ENCODE peak calls at places on chromosomes 4 and X, in four cellular contexts. P is K562, D is HepG2, A is GM12878. F is an unnamed sample.

GRCh38 chr4:117786566-117786965 is 247.7 kb upstream of the NDST3 start:
- DNase-seq in A (no peak), P (no peak), D (no peak), F (no peak)

GRCh38 chrX:142096263-142096662 is 108.8 kb downstream of the MAGEC2 start:
- DNase-seq in A (no peak), D (no peak), P (no peak), F (no peak)

GRCh38 chr4:170853422-170854021 is 763.8 kb upstream of the AADAT start:
- DNase-seq in D (peak), A (peak), P (peak), F (peak)

GRCh38 chr4:10108818-10109783 is 7.5 kb downstream of the WDR1 start:
- DNase-seq in D (no peak), P (no peak), A (no peak), F (no peak)

GRCh38 chr4:8188743-8189550 is 10.1 kb upstream of the SH3TC1 start:
- DNase-seq in A (no peak), D (no peak), P (no peak), F (no peak)

GRCh38 chr4:144582105-144582850 is 63.7 kb upstream of the HHIP start:
- DNase-seq in P (no peak), D (no peak), A (no peak), F (no peak)

GRCh38 chrX:45771114-45771513 is 570.4 kb upstream of the DIPK2B start:
- DNase-seq in A (no peak), D (peak), P (peak), F (no peak)

GRCh38 chrX:17596051-17596450 is 141.2 kb upstream of the SCML1 start:
- DNase-seq in P (no peak), A (no peak), D (no peak), F (no peak)

GRCh38 chr4:55409468-55410171 is 13.9 kb downstream of the TMEM165 start:
- DNase-seq in P (no peak), A (peak), D (no peak), F (peak)

GRCh38 chr4:132284910-132285426 is 864.1 kb upstream of the PCDH10 start:
- DNase-seq in A (no peak), D (no peak), P (no peak), F (no peak)

GRCh38 chr4:36461344-36461743 is 179.9 kb downstream of the DTHD1 start:
- DNase-seq in P (no peak), D (no peak), A (no peak), F (no peak)

GRCh38 chrX:47530054-47530453 is 31.0 kb upstream of the ARAF start:
- DNase-seq in P (no peak), A (no peak), D (no peak), F (no peak)

GRCh38 chrX:3299626-3300025 is 46.8 kb downstream of the MXRA5 start:
- DNase-seq in A (no peak), D (no peak), P (no peak), F (no peak)
- TF ChIP-seq TCF7 in A (no peak), D (no peak), P (no peak), F (no peak)

GRCh38 chr4:15942283-15942682 is 3.7 kb upstream of the FGFBP1 start:
- DNase-seq in A (no peak), P (no peak), D (no peak), F (no peak)
- TF ChIP-seq TCF7 in A (no peak), P (no peak), D (no peak), F (no peak)

GRCh38 chr4:52752921-52753320 is 1.7 kb upstream of the ERVMER34-1 start:
- DNase-seq in D (no peak), A (no peak), P (no peak), F (no peak)
- TF ChIP-seq TCF7 in D (no peak), A (no peak), P (no peak), F (no peak)

DNA sequence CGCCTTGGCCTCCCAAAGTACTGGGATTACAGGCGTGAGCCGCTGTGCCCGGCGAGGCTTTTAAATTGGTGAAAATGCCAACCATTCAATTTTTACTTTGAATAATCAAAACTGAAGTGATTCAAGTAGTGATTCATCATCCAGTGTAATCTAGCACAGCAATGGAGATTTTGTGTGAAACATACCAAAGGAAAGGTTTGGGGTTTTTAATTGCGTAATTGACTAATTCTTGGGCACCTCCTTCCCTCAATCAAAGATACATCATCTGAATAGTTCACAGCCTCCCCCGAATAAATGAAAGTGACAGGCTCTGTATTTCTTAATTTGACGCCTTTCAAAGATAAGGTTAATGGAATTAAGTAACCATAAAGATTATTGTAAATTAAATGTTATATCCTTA is 69.0 kb downstream of the DMD start:
- DNase-seq in D (no peak), P (no peak), A (no peak), F (no peak)
- TF ChIP-seq TCF7 in D (no peak), P (no peak), A (no peak), F (no peak)

DNA sequence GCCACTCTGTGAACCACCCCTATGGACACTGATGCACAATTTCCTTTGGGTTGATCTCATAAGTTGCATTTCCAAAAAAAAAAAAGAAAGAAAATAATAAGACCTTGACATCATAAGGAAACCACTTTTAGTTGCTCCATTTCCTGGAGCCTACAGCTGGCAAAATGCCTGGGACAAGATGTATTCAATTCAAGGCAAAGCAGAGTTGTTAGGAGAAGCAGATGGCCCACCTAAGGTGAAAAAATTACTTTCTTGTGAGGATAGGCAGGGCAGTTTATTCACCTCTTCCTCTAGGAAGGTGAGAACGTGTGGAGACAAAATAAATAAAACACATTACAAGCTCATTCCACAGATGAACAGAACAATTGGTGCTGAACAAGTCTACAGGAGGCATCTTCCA is 14.1 kb upstream of the SCRG1 start:
- DNase-seq in P (no peak), A (no peak), D (no peak), F (no peak)
- TF ChIP-seq TCF7 in P (no peak), A (no peak), D (no peak), F (no peak)

GRCh38 chr4:78056265-78057129 is 626 bp upstream of the FRAS1 start:
- DNase-seq in P (peak), D (peak), A (no peak), F (peak)
- TF ChIP-seq TCF7 in P (no peak), D (peak), A (peak), F (no peak)

GRCh38 chrX:64580605-64581004 is 185.4 kb upstream of the MTMR8 start:
- DNase-seq in A (no peak), P (no peak), D (no peak), F (no peak)

GRCh38 chrX:64580035-64580434 is 184.8 kb upstream of the MTMR8 start:
- DNase-seq in D (no peak), A (no peak), P (no peak), F (peak)
- TF ChIP-seq TCF7 in D (no peak), A (no peak), P (no peak), F (no peak)

DNA sequence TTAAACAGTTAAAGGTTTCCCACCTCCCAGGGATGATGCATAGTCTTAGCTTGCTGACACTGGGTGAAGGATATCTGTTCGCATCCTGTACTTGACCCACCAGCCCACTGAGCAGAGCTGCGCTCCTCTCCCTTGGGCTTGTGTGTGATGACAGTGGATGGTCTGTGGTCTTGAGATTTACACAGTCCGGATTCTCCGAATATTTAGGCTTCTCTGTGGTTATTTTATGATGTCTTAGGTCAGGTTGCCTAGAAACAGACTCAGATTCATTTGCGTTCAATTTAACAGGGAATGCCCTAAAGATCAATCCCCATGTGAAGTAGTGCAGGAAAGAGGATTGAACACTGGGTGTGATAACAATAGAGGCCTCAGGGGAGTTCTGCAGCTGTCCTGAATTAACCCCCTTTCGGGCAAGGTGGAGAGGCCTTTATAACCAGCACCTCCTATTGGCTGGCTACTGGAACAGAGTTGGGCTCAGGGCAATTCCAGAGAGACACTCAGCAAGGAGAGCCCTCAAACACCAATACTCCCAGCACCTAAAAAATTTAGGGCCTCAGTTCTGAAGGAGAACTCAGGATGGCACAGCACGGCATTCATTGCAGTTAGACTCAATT is 653.2 kb upstream of the GALNT7 start:
- DNase-seq in A (no peak), P (no peak), D (no peak), F (peak)
- TF ChIP-seq TCF7 in A (no peak), P (no peak), D (no peak), F (no peak)

F was measured in WTC11.